ENCODE peak calls at places on chromosomes 11 and 22, in nine cellular contexts. One of them, this sample, is unnamed. For H3K9me3 and H3K36me3, the result is how much of the 10 kb centered on the place peaks cover.

GRCh38 chr22:50303848-50304527 is 3.5 kb downstream of the PLXNB2 start:
- DNase-seq in PC-3: peak
- DNase-seq in uterus: peak
- DNase-seq in Peyer's patch: peak
- DNase-seq in sigmoid colon: peak
- DNase-seq in colonic mucosa: peak
- DNase-seq in CD8-positive, alpha-beta T cell: no peak
- DNase-seq in SK-N-SH: peak
- DNase-seq in cardiac muscle cell: no peak
- DNase-seq in this sample: no peak

GRCh38 chr11:121053244-121053643 is 29.3 kb downstream of the TBCEL start:
- DNase-seq in Peyer's patch: no peak
- DNase-seq in uterus: no peak
- DNase-seq in SK-N-SH: no peak
- DNase-seq in cardiac muscle cell: no peak
- DNase-seq in CD8-positive, alpha-beta T cell: no peak
- DNase-seq in PC-3: no peak
- DNase-seq in sigmoid colon: no peak
- DNase-seq in colonic mucosa: no peak
- DNase-seq in this sample: no peak

GRCh38 chr22:30636226-30637077 is 871 bp downstream of the SLC35E4 start:
- DNase-seq in colonic mucosa: peak
- DNase-seq in CD8-positive, alpha-beta T cell: peak
- DNase-seq in uterus: peak
- DNase-seq in SK-N-SH: peak
- DNase-seq in PC-3: peak
- DNase-seq in cardiac muscle cell: no peak
- DNase-seq in Peyer's patch: peak
- DNase-seq in sigmoid colon: no peak
- DNase-seq in this sample: no peak

GRCh38 chr22:43926349-43926710 is 2.7 kb downstream of the PNPLA3 start:
- DNase-seq in SK-N-SH: no peak
- DNase-seq in CD8-positive, alpha-beta T cell: no peak
- DNase-seq in PC-3: no peak
- DNase-seq in sigmoid colon: no peak
- DNase-seq in uterus: no peak
- DNase-seq in colonic mucosa: no peak
- DNase-seq in Peyer's patch: no peak
- DNase-seq in cardiac muscle cell: no peak
- DNase-seq in this sample: no peak

GRCh38 chr11:13302440-13302958 is 24.9 kb downstream of the BMAL1 start:
- DNase-seq in PC-3: no peak
- DNase-seq in Peyer's patch: no peak
- DNase-seq in uterus: no peak
- DNase-seq in CD8-positive, alpha-beta T cell: no peak
- DNase-seq in cardiac muscle cell: no peak
- DNase-seq in colonic mucosa: no peak
- DNase-seq in SK-N-SH: no peak
- DNase-seq in sigmoid colon: no peak
- DNase-seq in this sample: no peak

GRCh38 chr22:43878831-43879550 is 12.8 kb downstream of the PNPLA5 start:
- DNase-seq in SK-N-SH: no peak
- DNase-seq in Peyer's patch: peak
- DNase-seq in colonic mucosa: no peak
- DNase-seq in uterus: no peak
- DNase-seq in sigmoid colon: peak
- DNase-seq in CD8-positive, alpha-beta T cell: no peak
- DNase-seq in cardiac muscle cell: no peak
- DNase-seq in PC-3: no peak
- DNase-seq in this sample: no peak

GRCh38 chr11:96105197-96105895 is 181.4 kb upstream of the MTMR2 start:
- DNase-seq in SK-N-SH: no peak
- DNase-seq in Peyer's patch: no peak
- DNase-seq in CD8-positive, alpha-beta T cell: no peak
- DNase-seq in colonic mucosa: no peak
- DNase-seq in uterus: no peak
- DNase-seq in sigmoid colon: no peak
- DNase-seq in cardiac muscle cell: peak
- DNase-seq in PC-3: no peak
- DNase-seq in this sample: no peak

GRCh38 chr11:121257289-121257688 is 35.3 kb upstream of the SC5D start:
- DNase-seq in uterus: no peak
- DNase-seq in CD8-positive, alpha-beta T cell: no peak
- DNase-seq in SK-N-SH: no peak
- DNase-seq in colonic mucosa: no peak
- DNase-seq in PC-3: no peak
- DNase-seq in Peyer's patch: no peak
- DNase-seq in cardiac muscle cell: no peak
- DNase-seq in sigmoid colon: no peak
- DNase-seq in this sample: no peak

GRCh38 chr11:129813216-129813791 is 2.3 kb upstream of the TMEM45B start:
- DNase-seq in cardiac muscle cell: no peak
- DNase-seq in colonic mucosa: no peak
- DNase-seq in CD8-positive, alpha-beta T cell: no peak
- DNase-seq in uterus: no peak
- DNase-seq in PC-3: no peak
- DNase-seq in SK-N-SH: no peak
- DNase-seq in sigmoid colon: no peak
- DNase-seq in Peyer's patch: no peak
- DNase-seq in this sample: no peak

GRCh38 chr11:123841189-123841588 is 35.0 kb upstream of the OR6M1 start:
- DNase-seq in sigmoid colon: no peak
- DNase-seq in Peyer's patch: no peak
- DNase-seq in PC-3: no peak
- DNase-seq in CD8-positive, alpha-beta T cell: no peak
- DNase-seq in cardiac muscle cell: peak
- DNase-seq in uterus: no peak
- DNase-seq in colonic mucosa: no peak
- DNase-seq in SK-N-SH: no peak
- DNase-seq in this sample: no peak

GRCh38 chr11:66467034-66467659 is 442 bp downstream of the PELI3 start:
- DNase-seq in Peyer's patch: peak
- DNase-seq in cardiac muscle cell: peak
- DNase-seq in sigmoid colon: no peak
- DNase-seq in SK-N-SH: no peak
- DNase-seq in uterus: no peak
- DNase-seq in PC-3: peak
- DNase-seq in CD8-positive, alpha-beta T cell: no peak
- DNase-seq in colonic mucosa: peak
- DNase-seq in this sample: no peak

GRCh38 chr11:58830693-58831301 is 13.7 kb downstream of the GLYATL2 start:
- DNase-seq in PC-3: no peak
- DNase-seq in cardiac muscle cell: peak
- DNase-seq in colonic mucosa: no peak
- DNase-seq in CD8-positive, alpha-beta T cell: no peak
- DNase-seq in sigmoid colon: no peak
- DNase-seq in SK-N-SH: no peak
- DNase-seq in uterus: no peak
- DNase-seq in Peyer's patch: no peak
- DNase-seq in this sample: no peak
- H3K9me3 ChIP-seq in PC-3: under half
- H3K9me3 ChIP-seq in cardiac muscle cell: under half
- H3K9me3 ChIP-seq in colonic mucosa: under half
- H3K9me3 ChIP-seq in CD8-positive, alpha-beta T cell: under half
- H3K9me3 ChIP-seq in sigmoid colon: under half
- H3K9me3 ChIP-seq in SK-N-SH: under half
- H3K9me3 ChIP-seq in uterus: under half
- H3K9me3 ChIP-seq in Peyer's patch: under half
- H3K9me3 ChIP-seq in this sample: under half

GRCh38 chr11:12188548-12189317 is 78.3 kb downstream of the MICAL2 start:
- DNase-seq in SK-N-SH: no peak
- DNase-seq in colonic mucosa: no peak
- DNase-seq in Peyer's patch: no peak
- DNase-seq in PC-3: no peak
- DNase-seq in sigmoid colon: no peak
- DNase-seq in uterus: no peak
- DNase-seq in cardiac muscle cell: no peak
- DNase-seq in CD8-positive, alpha-beta T cell: no peak
- DNase-seq in this sample: no peak

GRCh38 chr11:12186683-12187082 is 76.3 kb downstream of the MICAL2 start:
- DNase-seq in SK-N-SH: no peak
- DNase-seq in uterus: no peak
- DNase-seq in CD8-positive, alpha-beta T cell: no peak
- DNase-seq in colonic mucosa: no peak
- DNase-seq in cardiac muscle cell: no peak
- DNase-seq in sigmoid colon: no peak
- DNase-seq in PC-3: no peak
- DNase-seq in Peyer's patch: no peak
- DNase-seq in this sample: no peak

GRCh38 chr11:12185914-12186313 is 75.5 kb downstream of the MICAL2 start:
- DNase-seq in sigmoid colon: no peak
- DNase-seq in SK-N-SH: peak
- DNase-seq in cardiac muscle cell: peak
- DNase-seq in PC-3: no peak
- DNase-seq in CD8-positive, alpha-beta T cell: no peak
- DNase-seq in colonic mucosa: no peak
- DNase-seq in uterus: no peak
- DNase-seq in Peyer's patch: no peak
- DNase-seq in this sample: no peak

GRCh38 chr11:12185106-12185690 is 74.8 kb downstream of the MICAL2 start:
- DNase-seq in cardiac muscle cell: no peak
- DNase-seq in sigmoid colon: no peak
- DNase-seq in Peyer's patch: no peak
- DNase-seq in uterus: no peak
- DNase-seq in CD8-positive, alpha-beta T cell: no peak
- DNase-seq in PC-3: no peak
- DNase-seq in colonic mucosa: no peak
- DNase-seq in SK-N-SH: no peak
- DNase-seq in this sample: no peak

GRCh38 chr11:12187399-12187798 is 77.0 kb downstream of the MICAL2 start:
- DNase-seq in uterus: no peak
- DNase-seq in sigmoid colon: no peak
- DNase-seq in Peyer's patch: no peak
- DNase-seq in colonic mucosa: no peak
- DNase-seq in cardiac muscle cell: peak
- DNase-seq in CD8-positive, alpha-beta T cell: no peak
- DNase-seq in SK-N-SH: no peak
- DNase-seq in PC-3: no peak
- DNase-seq in this sample: no peak
- H3K36me3 ChIP-seq in uterus: under half
- H3K36me3 ChIP-seq in sigmoid colon: under half
- H3K36me3 ChIP-seq in Peyer's patch: under half
- H3K36me3 ChIP-seq in colonic mucosa: under half
- H3K36me3 ChIP-seq in cardiac muscle cell: under half
- H3K36me3 ChIP-seq in CD8-positive, alpha-beta T cell: under half
- H3K36me3 ChIP-seq in SK-N-SH: under half
- H3K36me3 ChIP-seq in PC-3: under half
- H3K36me3 ChIP-seq in this sample: under half

DNA sequence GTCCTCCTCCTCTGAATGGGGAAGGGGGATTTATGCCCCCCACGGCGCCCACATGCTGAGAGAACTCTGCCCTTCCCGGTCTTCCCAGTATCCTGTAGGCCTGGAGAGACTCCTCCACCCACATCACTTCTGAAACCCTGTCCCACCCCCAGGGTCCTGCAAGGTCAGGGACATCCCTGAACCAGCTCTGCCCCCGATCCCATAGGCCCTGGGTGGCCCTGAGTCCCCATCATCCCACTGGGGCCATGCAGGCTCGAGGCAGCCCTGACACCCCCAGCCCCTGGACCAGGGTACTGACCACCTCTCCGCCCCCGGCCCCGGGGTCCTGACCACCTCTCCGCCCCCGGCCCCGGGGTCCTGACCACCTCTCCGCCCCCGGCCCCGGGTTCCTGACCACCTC is 11.7 kb downstream of the B4GALNT4 start:
- DNase-seq in uterus: no peak
- DNase-seq in SK-N-SH: no peak
- DNase-seq in Peyer's patch: no peak
- DNase-seq in sigmoid colon: no peak
- DNase-seq in cardiac muscle cell: no peak
- DNase-seq in PC-3: no peak
- DNase-seq in CD8-positive, alpha-beta T cell: no peak
- DNase-seq in colonic mucosa: no peak
- DNase-seq in this sample: no peak
- H3K27ac ChIP-seq in uterus: no peak
- H3K27ac ChIP-seq in SK-N-SH: no peak
- H3K27ac ChIP-seq in Peyer's patch: no peak
- H3K27ac ChIP-seq in sigmoid colon: no peak
- H3K27ac ChIP-seq in cardiac muscle cell: no peak
- H3K27ac ChIP-seq in PC-3: no peak
- H3K27ac ChIP-seq in CD8-positive, alpha-beta T cell: no peak
- H3K27ac ChIP-seq in colonic mucosa: no peak
- H3K27ac ChIP-seq in this sample: no peak

GRCh38 chr11:133384731-133385130 is 147.6 kb downstream of the OPCML start:
- DNase-seq in cardiac muscle cell: no peak
- DNase-seq in PC-3: no peak
- DNase-seq in Peyer's patch: no peak
- DNase-seq in uterus: no peak
- DNase-seq in CD8-positive, alpha-beta T cell: no peak
- DNase-seq in colonic mucosa: no peak
- DNase-seq in SK-N-SH: no peak
- DNase-seq in sigmoid colon: no peak
- DNase-seq in this sample: no peak
- H3K9me3 ChIP-seq in cardiac muscle cell: under half
- H3K9me3 ChIP-seq in PC-3: under half
- H3K9me3 ChIP-seq in Peyer's patch: under half
- H3K9me3 ChIP-seq in uterus: under half
- H3K9me3 ChIP-seq in CD8-positive, alpha-beta T cell: under half
- H3K9me3 ChIP-seq in colonic mucosa: under half
- H3K9me3 ChIP-seq in SK-N-SH: under half
- H3K9me3 ChIP-seq in sigmoid colon: under half
- H3K9me3 ChIP-seq in this sample: under half

GRCh38 chr22:25053153-25053805 is 100.8 kb downstream of the KIAA1671 start:
- DNase-seq in cardiac muscle cell: no peak
- DNase-seq in sigmoid colon: no peak
- DNase-seq in Peyer's patch: peak
- DNase-seq in SK-N-SH: no peak
- DNase-seq in colonic mucosa: peak
- DNase-seq in CD8-positive, alpha-beta T cell: no peak
- DNase-seq in PC-3: peak
- DNase-seq in uterus: no peak
- DNase-seq in this sample: no peak
- H3K36me3 ChIP-seq in cardiac muscle cell: under half
- H3K36me3 ChIP-seq in sigmoid colon: under half
- H3K36me3 ChIP-seq in Peyer's patch: under half
- H3K36me3 ChIP-seq in SK-N-SH: under half
- H3K36me3 ChIP-seq in colonic mucosa: under half
- H3K36me3 ChIP-seq in CD8-positive, alpha-beta T cell: under half
- H3K36me3 ChIP-seq in PC-3: under half
- H3K36me3 ChIP-seq in uterus: under half
- H3K36me3 ChIP-seq in this sample: under half

DNA sequence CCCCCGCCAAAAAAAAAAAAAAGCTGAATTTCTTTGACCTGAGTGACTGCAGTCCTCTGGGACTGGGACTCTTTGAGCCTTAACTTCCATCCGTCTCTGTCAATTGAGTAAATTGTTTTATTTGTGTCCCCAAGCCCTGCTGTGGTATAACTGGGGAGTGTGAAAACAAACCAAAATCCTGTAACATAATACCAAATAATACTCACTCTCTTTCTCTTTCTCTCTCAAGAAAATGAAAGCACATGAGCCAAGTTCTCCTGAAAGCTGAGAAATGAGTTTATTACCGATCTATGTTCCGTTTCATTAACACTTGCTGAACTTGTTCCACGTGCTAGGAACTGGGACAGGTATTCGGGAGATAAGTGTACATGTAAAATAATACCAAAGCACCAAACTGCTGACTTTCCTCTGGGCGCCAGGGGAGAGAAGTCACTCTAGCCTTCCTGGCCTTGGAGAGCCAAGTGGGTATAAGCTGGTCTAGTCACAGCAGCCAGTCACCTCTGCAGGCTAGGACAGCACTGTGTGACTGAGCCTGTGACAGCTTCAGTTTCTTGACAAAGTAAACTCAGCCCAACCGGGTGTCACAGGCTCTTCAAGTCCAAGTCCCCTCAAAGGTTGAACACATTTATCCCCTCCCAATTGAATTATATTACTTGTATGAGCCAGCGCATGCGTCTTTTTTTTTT is 23.1 kb downstream of the CD6 start:
- DNase-seq in cardiac muscle cell: no peak
- DNase-seq in sigmoid colon: no peak
- DNase-seq in Peyer's patch: no peak
- DNase-seq in colonic mucosa: no peak
- DNase-seq in CD8-positive, alpha-beta T cell: no peak
- DNase-seq in SK-N-SH: no peak
- DNase-seq in PC-3: no peak
- DNase-seq in uterus: no peak
- DNase-seq in this sample: no peak
- H3K27ac ChIP-seq in cardiac muscle cell: no peak
- H3K27ac ChIP-seq in sigmoid colon: no peak
- H3K27ac ChIP-seq in Peyer's patch: no peak
- H3K27ac ChIP-seq in colonic mucosa: no peak
- H3K27ac ChIP-seq in CD8-positive, alpha-beta T cell: no peak
- H3K27ac ChIP-seq in SK-N-SH: no peak
- H3K27ac ChIP-seq in PC-3: no peak
- H3K27ac ChIP-seq in uterus: no peak
- H3K27ac ChIP-seq in this sample: no peak

This sample was measured in CD8-positive, alpha-beta memory T cell.